ENCODE peak calls at places on chromosomes 16 and 17, in seven cellular contexts. R, E, S, K, Q, X and H are unnamed samples.

GRCh38 chr17:74199306-74200092 is 4.0 kb upstream of the RPL38 start:
- DNase-seq in R (peak), E (peak), S (peak), K (peak), Q (peak), X (no peak), H (peak)

GRCh38 chr17:47705536-47706481 is 11.8 kb downstream of the TBKBP1 start:
- DNase-seq in R (no peak), E (no peak), S (no peak), K (no peak), Q (no peak), X (no peak), H (no peak)

GRCh38 chr16:65975049-65975708 is 391.3 kb upstream of the CDH5 start:
- DNase-seq in R (no peak), E (peak), S (no peak), K (no peak), Q (peak), X (no peak), H (no peak)

GRCh38 chr17:50316016-50316587 is 29.8 kb upstream of the XYLT2 start:
- DNase-seq in R (no peak), E (no peak), S (no peak), K (no peak), Q (no peak), X (peak), H (no peak)

GRCh38 chr16:54630284-54630967 is 300.2 kb upstream of the IRX5 start:
- DNase-seq in R (no peak), E (peak), S (no peak), K (no peak), Q (no peak), X (no peak), H (no peak)

GRCh38 chr17:82213251-82214011 is 789 bp upstream of the CCDC57 start:
- DNase-seq in R (no peak), E (peak), S (peak), K (peak), Q (no peak), X (peak), H (peak)

GRCh38 chr16:9364721-9365693 is 273.6 kb downstream of the HAPSTR1 start:
- DNase-seq in R (no peak), E (no peak), S (no peak), K (no peak), Q (no peak), X (no peak), H (peak)

GRCh38 chr16:8854298-8854948 is 14.4 kb downstream of the CARHSP1 start:
- DNase-seq in R (no peak), E (no peak), S (peak), K (no peak), Q (no peak), X (no peak), H (no peak)

GRCh38 chr17:22695228-22695619 is 1002.9 kb downstream of the KCNJ18 start:
- DNase-seq in R (no peak), E (no peak), S (no peak), K (no peak), Q (no peak), X (no peak), H (peak)

GRCh38 chr17:82845163-82845807 is 5.5 kb upstream of the ZNF750 start:
- DNase-seq in R (no peak), E (no peak), S (no peak), K (no peak), Q (no peak), X (no peak), H (no peak)